ENCODE peak calls at places on chromosomes 13 and 19, in five cellular contexts. F, L, C, E and R are unnamed samples.

GRCh38 chr13:21106089-21106488 is 44.7 kb upstream of the LATS2 start:
- DNase-seq in F (no peak), L (peak), C (no peak), E (no peak), R (no peak)

GRCh38 chr13:24737042-24737441 is 26.9 kb upstream of the RNF17 start:
- DNase-seq in F (peak), L (no peak), C (no peak), E (no peak), R (no peak)

GRCh38 chr13:20168396-20168795 is 7.5 kb upstream of the GJA3 start:
- DNase-seq in F (no peak), L (no peak), C (no peak), E (no peak), R (no peak)

GRCh38 chr13:35179494-35179893 is 237.4 kb downstream of the NBEA start:
- DNase-seq in F (no peak), L (peak), C (no peak), E (no peak), R (no peak)

GRCh38 chr19:50205681-50206138 is 2.3 kb downstream of the MYH14 start:
- DNase-seq in F (no peak), L (no peak), C (no peak), E (no peak), R (no peak)

GRCh38 chr13:84200971-84201370 is 318.7 kb upstream of the SLITRK1 start:
- DNase-seq in F (no peak), L (no peak), C (no peak), E (no peak), R (no peak)

GRCh38 chr13:105956891-105957290 is 578.6 kb downstream of the EFNB2 start:
- DNase-seq in F (no peak), L (no peak), C (no peak), E (no peak), R (no peak)

GRCh38 chr13:72341904-72342303 is 385.5 kb downstream of the MZT1 start:
- DNase-seq in F (no peak), L (no peak), C (no peak), E (no peak), R (no peak)

GRCh38 chr13:113121928-113122420 is 625 bp upstream of the F10 start:
- DNase-seq in F (no peak), L (no peak), C (no peak), E (peak), R (no peak)

GRCh38 chr19:45955905-45956608 is 17.6 kb downstream of the NOVA2 start:
- DNase-seq in F (no peak), L (no peak), C (no peak), E (no peak), R (no peak)

GRCh38 chr13:92317066-92317465 is 909.5 kb upstream of the GPC6 start:
- DNase-seq in F (no peak), L (no peak), C (no peak), E (no peak), R (no peak)

GRCh38 chr19:1360818-1361461 is 22.8 kb upstream of the NDUFS7 start:
- DNase-seq in F (no peak), L (peak), C (peak), E (no peak), R (no peak)

GRCh38 chr13:30869491-30869890 is 36.6 kb upstream of the MEDAG start:
- DNase-seq in F (no peak), L (peak), C (no peak), E (peak), R (no peak)

GRCh38 chr13:60439201-60439600 is 42.2 kb downstream of the TDRD3 start:
- DNase-seq in F (no peak), L (no peak), C (no peak), E (no peak), R (no peak)

GRCh38 chr13:33872005-33872351 is 54.0 kb downstream of the RFC3 start:
- DNase-seq in F (no peak), L (no peak), C (no peak), E (no peak), R (no peak)

GRCh38 chr19:1245884-1246816 is 2.2 kb upstream of the MIDN start:
- DNase-seq in F (no peak), L (no peak), C (no peak), E (no peak), R (no peak)

GRCh38 chr13:90477194-90477593 is 870.3 kb upstream of the MIR17HG start:
- DNase-seq in F (no peak), L (no peak), C (no peak), E (no peak), R (no peak)

GRCh38 chr19:16342002-16342715 is 17.5 kb downstream of the KLF2 start:
- DNase-seq in F (peak), L (no peak), C (peak), E (no peak), R (no peak)

GRCh38 chr19:41425174-41426115 is 1.7 kb downstream of the B3GNT8 start:
- DNase-seq in F (no peak), L (no peak), C (no peak), E (no peak), R (no peak)

GRCh38 chr19:16619456-16619855 is 8.5 kb downstream of the MED26 start:
- DNase-seq in F (no peak), L (no peak), C (no peak), E (no peak), R (no peak)

GRCh38 chr13:97567510-97568243 is 133.7 kb downstream of the RAP2A start:
- DNase-seq in F (no peak), L (peak), C (peak), E (no peak), R (no peak)

GRCh38 chr19:19106061-19106551 is 32.2 kb downstream of the TMEM161A start:
- DNase-seq in F (no peak), L (no peak), C (no peak), E (peak), R (no peak)

GRCh38 chr13:26529441-26529840 is 28.0 kb upstream of the WASF3 start:
- DNase-seq in F (no peak), L (peak), C (peak), E (no peak), R (no peak)

GRCh38 chr19:39164289-39164688 is 32.5 kb upstream of the NCCRP1 start:
- DNase-seq in F (no peak), L (no peak), C (no peak), E (no peak), R (no peak)

GRCh38 chr13:59963827-59964226 is 199.9 kb downstream of the DIAPH3 start:
- DNase-seq in F (no peak), L (no peak), C (peak), E (no peak), R (no peak)

GRCh38 chr13:76822691-76823267 is 63.4 kb downstream of the KCTD12 start:
- DNase-seq in F (no peak), L (peak), C (peak), E (no peak), R (no peak)

GRCh38 chr13:21435710-21436151 is 23.4 kb downstream of the ZDHHC20 start:
- DNase-seq in F (peak), L (peak), C (no peak), E (no peak), R (peak)

GRCh38 chr19:30498707-30499106 is 126.5 kb downstream of the ZNF536 start:
- DNase-seq in F (no peak), L (no peak), C (no peak), E (no peak), R (no peak)

GRCh38 chr13:31629085-31629785 is 110.1 kb upstream of the RXFP2 start:
- DNase-seq in F (no peak), L (peak), C (peak), E (no peak), R (no peak)

GRCh38 chr13:63190742-63191141 is 1775.1 kb upstream of the PCDH20 start:
- DNase-seq in F (no peak), L (no peak), C (no peak), E (no peak), R (no peak)

GRCh38 chr19:4310247-4311121 is 6.1 kb downstream of the FSD1 start:
- DNase-seq in F (no peak), L (no peak), C (no peak), E (no peak), R (no peak)